ENCODE peak calls at places on chromosomes 1 and 21, in eight cellular contexts. I is astrocyte of the spinal cord; G is HS-5; W is activated T-cell treated with anti-CD3 and anti-CD28 coated beads, Interleukin-2, amount 50 U/mL, for 1 hour; B is activated CD8-positive, alpha-beta memory T cell treated with anti-CD3 and anti-CD28 coated beads, Interleukin-2, amount 50 U/mL, for 48 hours; T is NCI-H69; S is HEK293T; D is activated CD4-positive, CD25-positive, alpha-beta regulatory T cell. U is an unnamed sample.

GRCh38 chr21:42362198-42362597 is 4.1 kb downstream of the TFF1 start:
- DNase-seq in I (no peak), G (no peak), W (no peak), B (no peak), T (no peak), S (no peak), D (no peak), U (no peak)

GRCh38 chr1:48292706-48293105 is 70.2 kb downstream of the SLC5A9 start:
- DNase-seq in I (no peak), G (no peak), W (no peak), B (no peak), T (no peak), S (no peak), D (no peak), U (no peak)

GRCh38 chr1:204819495-204819894 is 51.2 kb upstream of the NFASC start:
- DNase-seq in I (no peak), G (no peak), W (no peak), B (no peak), T (peak), S (no peak), D (no peak), U (peak)

GRCh38 chr1:83497563-83497962 is 501.4 kb downstream of the TTLL7 start:
- DNase-seq in I (no peak), G (no peak), W (no peak), B (no peak), T (no peak), S (peak), D (no peak), U (peak)

GRCh38 chr1:1066403-1067283 is 7.5 kb downstream of the RNF223 start:
- DNase-seq in I (no peak), G (no peak), W (peak), B (no peak), T (no peak), S (no peak), D (no peak), U (peak)

GRCh38 chr1:166905930-166906329 is 29.9 kb upstream of the TADA1 start:
- DNase-seq in I (peak), G (peak), W (no peak), B (no peak), T (no peak), S (no peak), D (no peak), U (no peak)

GRCh38 chr1:241275226-241275625 is 81.8 kb downstream of the RGS7 start:
- DNase-seq in I (no peak), G (no peak), W (no peak), B (no peak), T (no peak), S (no peak), D (no peak), U (no peak)

GRCh38 chr21:46393451-46393940 is 65.2 kb upstream of the DIP2A start:
- DNase-seq in I (no peak), G (no peak), W (no peak), B (no peak), T (peak), S (no peak), D (no peak), U (no peak)

U was measured in DMS53.